ENCODE peak calls at places on chromosome 2, in four cellular contexts. One of them, this sample, is unnamed.
A peak's percentile ranks its signal among the peaks of the same experiment; 100 is the strongest.

GRCh38 chr2:239267411-239267941 is 133.3 kb downstream of the HDAC4 start:
- DNase-seq in SK-N-SH: no peak
- DNase-seq in gastrocnemius medialis: peak; percentile 73
- DNase-seq in WERI-Rb-1: no peak
- DNase-seq in this sample: peak; percentile 68

GRCh38 chr2:189698020-189698887 is 23.8 kb downstream of the ANKAR start:
- DNase-seq in SK-N-SH: peak; percentile 26
- DNase-seq in gastrocnemius medialis: no peak
- DNase-seq in WERI-Rb-1: peak; percentile 13
- DNase-seq in this sample: peak; percentile 62

GRCh38 chr2:1494257-1494656 is 81.0 kb downstream of the TPO start:
- DNase-seq in SK-N-SH: no peak
- DNase-seq in gastrocnemius medialis: no peak
- DNase-seq in WERI-Rb-1: no peak
- DNase-seq in this sample: no peak

GRCh38 chr2:108538000-108538625 is 3.8 kb downstream of the LIMS1 start:
- DNase-seq in SK-N-SH: no peak
- DNase-seq in gastrocnemius medialis: no peak
- DNase-seq in WERI-Rb-1: no peak
- DNase-seq in this sample: peak; percentile 14

GRCh38 chr2:137947714-137948336 is 16.4 kb upstream of the HNMT start:
- DNase-seq in SK-N-SH: peak; percentile 32
- DNase-seq in gastrocnemius medialis: peak; percentile 33
- DNase-seq in WERI-Rb-1: peak; percentile 72
- DNase-seq in this sample: peak; percentile 10

GRCh38 chr2:185687967-185688366 is 50.6 kb upstream of the FSIP2 start:
- DNase-seq in SK-N-SH: no peak
- DNase-seq in gastrocnemius medialis: no peak
- DNase-seq in WERI-Rb-1: no peak
- DNase-seq in this sample: no peak

GRCh38 chr2:172859821-172860707 is 124.4 kb downstream of the RAPGEF4 start:
- DNase-seq in SK-N-SH: peak; percentile 54
- DNase-seq in gastrocnemius medialis: no peak
- DNase-seq in WERI-Rb-1: no peak
- DNase-seq in this sample: no peak

GRCh38 chr2:28049416-28049815 is 158.9 kb downstream of the BABAM2 start:
- DNase-seq in SK-N-SH: no peak
- DNase-seq in gastrocnemius medialis: no peak
- DNase-seq in WERI-Rb-1: no peak
- DNase-seq in this sample: no peak

GRCh38 chr2:101619191-101619591 is 78.3 kb upstream of the MAP4K4 start:
- DNase-seq in SK-N-SH: no peak
- DNase-seq in gastrocnemius medialis: peak; percentile 29
- DNase-seq in WERI-Rb-1: no peak
- DNase-seq in this sample: no peak

GRCh38 chr2:20224191-20224715 is 677 bp downstream of the SDC1 start:
- DNase-seq in SK-N-SH: peak; percentile 88
- DNase-seq in gastrocnemius medialis: no peak
- DNase-seq in WERI-Rb-1: peak; percentile 25
- DNase-seq in this sample: peak; percentile 84

GRCh38 chr2:205925373-205926337 is 160.3 kb downstream of the INO80D start:
- DNase-seq in SK-N-SH: peak; percentile 88
- DNase-seq in gastrocnemius medialis: peak; percentile 28
- DNase-seq in WERI-Rb-1: peak; percentile 80
- DNase-seq in this sample: peak; percentile 94
- H3K4me3 ChIP-seq in SK-N-SH: peak overlapping the region; percentile 23
- H3K4me3 ChIP-seq in gastrocnemius medialis: peak overlapping the region; percentile 24
- H3K4me3 ChIP-seq in WERI-Rb-1: peak overlapping the region; percentile 28
- H3K4me3 ChIP-seq in this sample: no peak overlapping the region

GRCh38 chr2:232633413-232634318 is at the start of gene EFHD1:
- DNase-seq in SK-N-SH: peak; percentile 87
- DNase-seq in gastrocnemius medialis: peak; percentile 72
- DNase-seq in WERI-Rb-1: peak; percentile 93
- DNase-seq in this sample: peak; percentile 95
- H3K4me3 ChIP-seq in SK-N-SH: peak within 1 kb of the TSS; percentile 49
- H3K4me3 ChIP-seq in gastrocnemius medialis: peak within 1 kb of the TSS; percentile 80
- H3K4me3 ChIP-seq in WERI-Rb-1: peak within 1 kb of the TSS; percentile 90
- H3K4me3 ChIP-seq in this sample: peak within 1 kb of the TSS; percentile 63

GRCh38 chr2:8657423-8658062 is 24.3 kb upstream of the ID2 start:
- DNase-seq in SK-N-SH: no peak
- DNase-seq in gastrocnemius medialis: peak; percentile 2
- DNase-seq in WERI-Rb-1: no peak
- DNase-seq in this sample: no peak
- H3K4me3 ChIP-seq in SK-N-SH: no peak overlapping the region
- H3K4me3 ChIP-seq in gastrocnemius medialis: no peak overlapping the region
- H3K4me3 ChIP-seq in WERI-Rb-1: no peak overlapping the region
- H3K4me3 ChIP-seq in this sample: no peak overlapping the region

GRCh38 chr2:6290212-6290611 is 575.5 kb downstream of the CMPK2 start:
- DNase-seq in SK-N-SH: peak; percentile 80
- DNase-seq in gastrocnemius medialis: no peak
- DNase-seq in WERI-Rb-1: no peak
- DNase-seq in this sample: no peak
- H3K4me3 ChIP-seq in SK-N-SH: no peak overlapping the region
- H3K4me3 ChIP-seq in gastrocnemius medialis: no peak overlapping the region
- H3K4me3 ChIP-seq in WERI-Rb-1: no peak overlapping the region
- H3K4me3 ChIP-seq in this sample: no peak overlapping the region

DNA sequence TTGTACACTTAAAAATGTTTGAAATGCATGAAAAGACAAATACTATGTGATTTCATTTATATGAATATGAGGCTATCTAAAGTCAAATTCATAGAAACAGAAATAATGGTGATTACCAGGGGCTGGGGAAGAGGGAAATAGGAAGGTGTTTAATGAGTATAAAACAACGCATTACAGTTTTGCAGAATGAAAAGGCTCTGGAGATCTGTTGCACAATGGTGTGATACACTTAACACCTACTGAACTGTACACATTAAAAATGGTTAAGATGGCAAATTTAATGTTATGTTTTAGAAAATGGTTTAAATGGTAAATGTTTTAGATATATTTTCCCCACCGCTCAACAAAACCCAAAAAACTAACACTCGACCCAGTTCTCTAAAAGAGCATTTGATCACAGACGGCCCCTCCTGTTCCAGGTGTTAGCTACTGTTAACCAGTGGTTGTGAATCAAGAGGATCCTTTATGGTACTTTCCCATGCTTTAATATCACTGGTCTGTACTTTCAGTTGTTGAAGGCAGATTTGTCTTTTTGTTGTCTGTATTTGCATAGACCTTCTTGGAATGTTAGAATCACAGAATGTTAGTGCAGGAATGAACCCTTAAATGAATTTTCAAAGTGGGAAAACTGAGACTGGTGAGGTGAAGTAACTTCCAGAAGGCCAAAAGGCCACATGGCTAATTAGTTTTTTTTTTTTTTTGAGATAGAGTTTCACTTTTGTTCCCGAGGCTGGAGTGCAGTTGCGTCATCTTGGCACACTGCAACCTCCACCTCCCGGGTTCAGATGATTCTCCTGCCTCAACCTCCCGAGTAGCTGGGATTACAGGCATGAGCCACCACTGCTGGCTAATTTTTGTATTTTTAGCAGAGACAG is 10.2 kb downstream of the RAB10 start:
- DNase-seq in SK-N-SH: no peak
- DNase-seq in gastrocnemius medialis: peak; percentile 73
- DNase-seq in WERI-Rb-1: no peak
- DNase-seq in this sample: peak; percentile 19
- H3K4me3 ChIP-seq in SK-N-SH: no peak overlapping the region
- H3K4me3 ChIP-seq in gastrocnemius medialis: peak overlapping the region; percentile 29
- H3K4me3 ChIP-seq in WERI-Rb-1: no peak overlapping the region
- H3K4me3 ChIP-seq in this sample: no peak overlapping the region